ENCODE peak calls at places on chromosomes 4 and X, in four cellular contexts. X is esophagus squamous epithelium, L is C1 segment of cervical spinal cord, U is hepatocyte. T is an unnamed sample.

GRCh38 chrX:75609361-75609760 is 86.5 kb upstream of the ZDHHC15 start:
- DNase-seq in U (no peak), X (no peak), L (no peak), T (no peak)

GRCh38 chr4:6200922-6201362 is 593 bp upstream of the JAKMIP1 start:
- DNase-seq in L (no peak), X (no peak), U (peak; percentile 38), T (no peak)

GRCh38 chrX:9538544-9539045 is 73.7 kb downstream of the TBL1X start:
- DNase-seq in X (no peak), L (no peak), U (peak; percentile 35), T (no peak)

GRCh38 chr4:168995537-168996295 is 14.3 kb downstream of the CBR4 start:
- DNase-seq in X (no peak), L (no peak), U (no peak), T (no peak)

GRCh38 chr4:86661006-86661405 is 66.9 kb downstream of the PTPN13 start:
- DNase-seq in U (no peak), X (no peak), L (no peak), T (no peak)

GRCh38 chr4:142331132-142331531 is 515.0 kb downstream of the INPP4B start:
- DNase-seq in U (no peak), L (no peak), X (no peak), T (no peak)

GRCh38 chrX:132732236-132732635 is 226.2 kb downstream of the HS6ST2 start:
- DNase-seq in X (no peak), U (no peak), L (no peak), T (no peak)

GRCh38 chr4:87057835-87058234 is 123.0 kb downstream of the AFF1 start:
- DNase-seq in U (no peak), X (no peak), L (no peak), T (no peak)

GRCh38 chr4:25513814-25514213 is 136.8 kb downstream of the ANAPC4 start:
- DNase-seq in U (no peak), L (no peak), X (no peak), T (no peak)